ENCODE peak calls at places on chromosome 18, in seven cellular contexts. H is IMR-90, Y is H9, W is neuronal stem cell, T is trophoblast cell, P is mesendoderm, Q is H1. I is an unnamed sample. For H3K79me1, the result is how much of the 10 kb centered on the place peaks cover.

GRCh38 chr18:12645751-12646203 is 12.1 kb downstream of the SPIRE1 start:
- DNase-seq in H (peak), Y (no peak), W (no peak), T (peak), P (no peak), Q (no peak), I (no peak)

GRCh38 chr18:24187049-24187448 is 48.2 kb downstream of the CABYR start:
- DNase-seq in H (no peak), Y (no peak), W (no peak), T (no peak), P (no peak), Q (no peak), I (no peak)

GRCh38 chr18:63119647-63120046 is 199.9 kb downstream of the BCL2 start:
- DNase-seq in H (peak), Y (peak), W (no peak), T (no peak), P (peak), Q (no peak), I (peak)

GRCh38 chr18:75062297-75062886 is 146.5 kb downstream of the PTGR3 start:
- DNase-seq in H (no peak), Y (no peak), W (no peak), T (no peak), P (no peak), Q (no peak), I (no peak)

GRCh38 chr18:23036611-23037259 is 98.5 kb upstream of the CABLES1 start:
- DNase-seq in H (no peak), Y (no peak), W (no peak), T (peak), P (peak), Q (no peak), I (peak)

GRCh38 chr18:23964282-23965238 is 50.0 kb upstream of the TTC39C start:
- DNase-seq in H (no peak), Y (no peak), W (no peak), T (no peak), P (peak), Q (peak), I (no peak)

GRCh38 chr18:31102941-31103340 is 720 bp upstream of the DSC2 start:
- DNase-seq in H (no peak), Y (no peak), W (no peak), T (no peak), P (peak), Q (no peak), I (peak)

GRCh38 chr18:34493099-34493544 is 217.0 kb upstream of the DTNA start:
- DNase-seq in H (peak), Y (peak), W (peak), T (no peak), P (peak), Q (peak), I (peak)

GRCh38 chr18:21735452-21736015 is 5.1 kb upstream of the MIB1 start:
- DNase-seq in H (peak), Y (peak), W (no peak), T (no peak), P (peak), Q (peak), I (peak)

GRCh38 chr18:22710628-22711380 is 222.3 kb upstream of the RBBP8 start:
- DNase-seq in H (peak), Y (no peak), W (no peak), T (no peak), P (peak), Q (peak), I (peak)

GRCh38 chr18:29779096-29779495 is 1263.4 kb downstream of the DSC3 start:
- DNase-seq in H (peak), Y (no peak), W (no peak), T (no peak), P (no peak), Q (no peak), I (peak)

GRCh38 chr18:70024829-70025228 is 77.2 kb upstream of the CD226 start:
- DNase-seq in H (no peak), Y (no peak), W (no peak), T (no peak), P (no peak), Q (no peak), I (no peak)

GRCh38 chr18:49843131-49843530 is 29.8 kb upstream of the ACAA2 start:
- DNase-seq in H (no peak), Y (no peak), W (no peak), T (no peak), P (no peak), Q (no peak), I (no peak)

GRCh38 chr18:63518178-63519012 is 23.8 kb upstream of the SERPINB12 start:
- DNase-seq in H (peak), Y (peak), W (peak), T (peak), P (peak), Q (peak), I (peak)

GRCh38 chr18:55912071-55912470 is 324.1 kb upstream of the TCF4 start:
- DNase-seq in H (no peak), Y (no peak), W (no peak), T (no peak), P (no peak), Q (no peak), I (no peak)

GRCh38 chr18:13003466-13003896 is 12.3 kb downstream of the CEP192 start:
- DNase-seq in H (peak), Y (peak), W (no peak), T (peak), P (peak), Q (peak), I (peak)

GRCh38 chr18:48521723-48522122 is 17.1 kb upstream of the CTIF start:
- DNase-seq in H (no peak), Y (no peak), W (peak), T (no peak), P (no peak), Q (no peak), I (no peak)

GRCh38 chr18:26621161-26622026 is 73.0 kb upstream of the KCTD1 start:
- DNase-seq in H (no peak), Y (peak), W (peak), T (peak), P (peak), Q (peak), I (peak)

GRCh38 chr18:6561893-6562292 is 147.2 kb upstream of the L3MBTL4 start:
- DNase-seq in H (no peak), Y (no peak), W (no peak), T (peak), P (no peak), Q (no peak), I (no peak)

GRCh38 chr18:62281684-62282083 is 43.4 kb upstream of the TNFRSF11A start:
- DNase-seq in H (peak), Y (no peak), W (no peak), T (no peak), P (no peak), Q (no peak), I (peak)

DNA sequence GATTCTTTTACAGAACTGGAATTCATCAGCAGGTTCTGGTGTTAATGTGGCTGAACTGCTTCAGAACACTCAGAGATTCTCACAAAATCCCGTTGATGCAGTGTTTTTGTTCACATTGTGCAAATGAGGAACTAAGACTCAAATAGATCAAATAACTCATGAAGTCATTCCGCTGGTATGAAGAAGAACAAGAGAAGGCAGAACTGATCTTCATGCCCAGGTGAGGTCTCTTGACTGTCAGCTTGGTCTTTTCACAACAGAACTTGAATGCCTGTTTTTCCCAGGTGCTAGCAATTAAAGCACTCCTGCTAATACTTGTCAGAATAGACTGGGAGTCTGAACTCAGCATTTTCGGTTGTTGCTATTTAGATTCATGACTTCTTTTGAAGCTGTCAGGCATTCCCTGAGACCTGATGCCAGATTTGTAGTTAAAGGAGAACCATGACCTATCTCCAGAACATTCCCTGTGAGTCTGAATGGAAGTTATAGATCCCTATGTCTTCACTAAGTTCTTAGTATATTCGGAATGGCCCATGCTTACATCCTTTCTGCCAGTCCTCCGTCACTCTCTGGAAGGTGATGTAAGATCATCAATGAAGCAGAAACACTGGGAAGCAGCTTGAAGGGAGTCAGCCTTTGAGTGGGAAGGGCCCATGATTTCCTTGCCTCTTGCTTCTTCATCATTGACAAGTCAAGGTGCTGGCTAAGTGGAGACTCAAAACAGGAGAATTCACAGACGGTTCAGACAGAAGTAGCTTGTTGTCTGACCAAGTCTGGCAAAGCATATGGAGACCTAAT is 155.7 kb downstream of the MTCL1 start:
- DNase-seq in H (no peak), Y (no peak), W (no peak), T (peak), P (no peak), Q (no peak), I (no peak)
- H4K8ac ChIP-seq in H (no peak), Y (no peak), W (no peak), T (no peak), P (no peak), Q (no peak), I (no peak)

GRCh38 chr18:36374262-36374661 is 76.7 kb downstream of the FHOD3 start:
- DNase-seq in H (no peak), Y (no peak), W (no peak), T (no peak), P (no peak), Q (no peak), I (no peak)

GRCh38 chr18:36377626-36378025 is 80.1 kb downstream of the FHOD3 start:
- DNase-seq in H (no peak), Y (no peak), W (no peak), T (no peak), P (no peak), Q (no peak), I (no peak)

GRCh38 chr18:36376361-36376760 is 78.8 kb downstream of the FHOD3 start:
- DNase-seq in H (peak), Y (no peak), W (no peak), T (no peak), P (no peak), Q (no peak), I (no peak)

GRCh38 chr18:36372902-36373301 is 75.4 kb downstream of the FHOD3 start:
- DNase-seq in H (peak), Y (no peak), W (no peak), T (peak), P (no peak), Q (no peak), I (peak)

DNA sequence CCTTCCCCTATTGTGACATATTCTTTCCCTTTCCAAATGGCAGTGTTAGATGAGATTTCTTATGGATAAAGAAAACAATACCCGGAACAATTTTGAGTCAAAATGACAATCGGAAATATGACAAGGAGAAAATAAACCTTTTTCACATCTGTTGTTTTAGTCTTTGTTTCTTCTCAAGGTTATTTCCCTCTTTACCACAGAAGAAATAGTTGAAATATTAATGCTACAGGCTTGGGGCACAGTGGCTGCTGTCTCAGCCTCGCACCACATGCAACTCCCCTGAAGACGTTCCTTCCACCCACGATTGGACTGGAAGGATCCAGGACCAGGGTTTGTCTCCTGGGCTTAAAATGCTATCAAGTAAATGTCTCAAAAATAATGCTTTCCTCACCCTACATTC is 77.6 kb downstream of the FHOD3 start:
- DNase-seq in H (no peak), Y (no peak), W (no peak), T (no peak), P (no peak), Q (no peak), I (no peak)
- H3K79me1 ChIP-seq in H (under half), Y (under half), W (under half), T (under half), P (under half), Q (under half), I (under half)

GRCh38 chr18:42041793-42042192 is 86.8 kb downstream of the PIK3C3 start:
- DNase-seq in H (no peak), Y (no peak), W (no peak), T (no peak), P (no peak), Q (no peak), I (no peak)

GRCh38 chr18:42045346-42045745 is 90.3 kb downstream of the PIK3C3 start:
- DNase-seq in H (peak), Y (no peak), W (no peak), T (no peak), P (no peak), Q (no peak), I (peak)

GRCh38 chr18:42038936-42039335 is 83.9 kb downstream of the PIK3C3 start:
- DNase-seq in H (peak), Y (no peak), W (no peak), T (peak), P (peak), Q (no peak), I (peak)

GRCh38 chr18:42039396-42039795 is 84.4 kb downstream of the PIK3C3 start:
- DNase-seq in H (no peak), Y (no peak), W (no peak), T (no peak), P (no peak), Q (no peak), I (no peak)
- H4K8ac ChIP-seq in H (peak), Y (no peak), W (no peak), T (no peak), P (no peak), Q (no peak), I (no peak)

GRCh38 chr18:3053081-3053480 is 40.1 kb upstream of the LPIN2 start:
- DNase-seq in H (no peak), Y (no peak), W (no peak), T (no peak), P (no peak), Q (no peak), I (no peak)

GRCh38 chr18:3055201-3055600 is 42.3 kb upstream of the LPIN2 start:
- DNase-seq in H (no peak), Y (no peak), W (no peak), T (no peak), P (no peak), Q (no peak), I (no peak)

GRCh38 chr18:3055861-3056260 is 42.9 kb upstream of the LPIN2 start:
- DNase-seq in H (peak), Y (no peak), W (no peak), T (peak), P (peak), Q (no peak), I (no peak)

GRCh38 chr18:3054785-3055184 is 41.8 kb upstream of the LPIN2 start:
- DNase-seq in H (no peak), Y (no peak), W (no peak), T (peak), P (no peak), Q (no peak), I (no peak)

DNA sequence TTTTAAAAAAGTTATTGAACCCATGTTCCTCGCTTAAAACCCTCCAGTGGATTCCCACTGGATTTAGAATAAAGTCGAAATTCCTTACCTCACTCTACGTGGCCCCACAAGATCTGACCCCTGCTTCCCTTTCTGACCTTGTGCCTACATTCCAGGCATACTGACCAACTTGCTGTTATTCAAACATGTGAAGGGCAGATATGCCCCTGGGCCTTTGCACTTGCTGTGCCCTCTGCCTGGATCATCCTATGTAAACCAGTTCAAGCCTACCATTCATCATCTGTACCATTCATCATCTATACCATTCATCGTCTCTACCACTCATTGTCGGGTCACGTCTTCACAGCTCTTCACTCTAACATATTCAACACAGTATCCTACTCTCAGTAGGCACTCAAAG is 41.3 kb upstream of the LPIN2 start:
- DNase-seq in H (no peak), Y (no peak), W (no peak), T (no peak), P (no peak), Q (no peak), I (no peak)
- H3K79me1 ChIP-seq in H (under half), Y (under half), W (under half), T (under half), P (under half), Q (under half), I (under half)

GRCh38 chr18:46591821-46592391 is 65.1 kb downstream of the LOXHD1 start:
- DNase-seq in H (no peak), Y (no peak), W (no peak), T (no peak), P (peak), Q (no peak), I (no peak)

GRCh38 chr18:46587568-46587967 is 69.5 kb downstream of the LOXHD1 start:
- DNase-seq in H (no peak), Y (no peak), W (no peak), T (no peak), P (no peak), Q (no peak), I (no peak)

GRCh38 chr18:46583711-46584110 is 73.3 kb downstream of the LOXHD1 start:
- DNase-seq in H (no peak), Y (no peak), W (no peak), T (no peak), P (no peak), Q (no peak), I (no peak)

GRCh38 chr18:46590103-46590502 is 66.9 kb downstream of the LOXHD1 start:
- DNase-seq in H (no peak), Y (no peak), W (no peak), T (no peak), P (no peak), Q (no peak), I (no peak)

GRCh38 chr18:46588971-46589660 is 67.9 kb downstream of the LOXHD1 start:
- DNase-seq in H (no peak), Y (no peak), W (no peak), T (no peak), P (no peak), Q (peak), I (no peak)
- H4K8ac ChIP-seq in H (no peak), Y (no peak), W (no peak), T (no peak), P (no peak), Q (no peak), I (no peak)

GRCh38 chr18:8904316-8904715 is 198.2 kb upstream of the NDUFV2 start:
- DNase-seq in H (no peak), Y (no peak), W (no peak), T (no peak), P (no peak), Q (no peak), I (no peak)
- H3K79me1 ChIP-seq in H (under half), Y (under half), W (under half), T (under half), P (under half), Q (under half), I (under half)

GRCh38 chr18:32443356-32443755 is 27.3 kb downstream of the GAREM1 start:
- DNase-seq in H (no peak), Y (no peak), W (no peak), T (no peak), P (no peak), Q (no peak), I (no peak)

GRCh38 chr18:32440478-32440877 is 30.2 kb downstream of the GAREM1 start:
- DNase-seq in H (no peak), Y (no peak), W (no peak), T (no peak), P (no peak), Q (no peak), I (no peak)

GRCh38 chr18:32439802-32440201 is 30.9 kb downstream of the GAREM1 start:
- DNase-seq in H (no peak), Y (peak), W (no peak), T (no peak), P (peak), Q (no peak), I (no peak)

GRCh38 chr18:32442575-32442974 is 28.1 kb downstream of the GAREM1 start:
- DNase-seq in H (no peak), Y (no peak), W (no peak), T (no peak), P (no peak), Q (no peak), I (no peak)

DNA sequence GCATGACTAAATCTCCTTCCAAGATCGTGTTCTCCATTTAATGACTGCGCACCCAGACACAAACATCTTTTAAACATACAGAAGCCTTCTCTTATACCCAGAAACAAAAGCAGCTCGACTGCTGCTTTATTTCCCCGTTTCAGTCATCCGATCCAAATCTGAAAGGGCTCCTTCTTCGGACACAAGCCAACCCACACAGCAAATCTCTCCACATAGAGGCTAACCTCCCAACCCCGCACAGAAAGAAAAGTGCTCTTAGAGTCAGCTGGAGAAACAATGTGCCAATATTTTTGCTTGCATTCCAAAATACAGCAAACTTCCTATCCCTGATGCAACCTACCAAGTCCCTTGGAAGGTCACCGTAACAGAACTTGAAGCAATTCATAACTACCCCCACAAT is 29.1 kb downstream of the GAREM1 start:
- DNase-seq in H (no peak), Y (no peak), W (no peak), T (no peak), P (no peak), Q (no peak), I (no peak)
- H4K8ac ChIP-seq in H (no peak), Y (no peak), W (no peak), T (no peak), P (no peak), Q (no peak), I (no peak)

GRCh38 chr18:79396431-79397287 is 929 bp downstream of the NFATC1 start:
- DNase-seq in H (peak), Y (no peak), W (no peak), T (no peak), P (peak), Q (peak), I (no peak)
- H3K79me1 ChIP-seq in H (under half), Y (under half), W (under half), T (under half), P (under half), Q (under half), I (under half)

DNA sequence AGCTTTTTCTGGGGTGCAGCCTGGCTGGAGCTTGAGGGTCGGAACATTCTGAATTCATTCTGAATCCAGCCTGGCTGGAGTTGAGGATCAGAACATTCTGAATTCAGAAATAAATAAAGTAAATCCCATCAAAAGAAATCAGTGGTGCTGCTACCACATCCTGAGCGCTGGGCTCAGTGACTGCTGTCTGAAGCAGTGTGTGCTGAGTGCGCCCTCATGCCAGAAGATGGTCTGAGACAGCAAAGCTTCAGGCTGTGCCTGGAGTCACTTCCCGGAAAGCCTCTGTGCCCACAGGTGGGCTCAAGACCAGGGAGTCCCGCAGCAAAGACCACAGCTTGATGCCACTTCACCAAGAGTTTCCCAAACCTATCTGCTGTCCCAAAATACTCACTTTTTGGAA is 187.9 kb downstream of the VAPA start:
- DNase-seq in H (no peak), Y (peak), W (no peak), T (no peak), P (peak), Q (no peak), I (no peak)
- H4K8ac ChIP-seq in H (no peak), Y (no peak), W (no peak), T (no peak), P (no peak), Q (no peak), I (no peak)

GRCh38 chr18:489244-490023 is 11.1 kb downstream of the COLEC12 start:
- DNase-seq in H (peak), Y (no peak), W (no peak), T (peak), P (no peak), Q (no peak), I (peak)
- H3K79me1 ChIP-seq in H (under half), Y (under half), W (under half), T (under half), P (under half), Q (under half), I (under half)

I was measured in mesenchymal stem cell.